ENCODE peak calls at places on chromosomes 4 and X, in four cellular contexts. O is fibroblast of mammary gland; H is NCI-H510A; I is CD4-positive, alpha-beta T cell. E is an unnamed sample.

GRCh38 chrX:103248553-103248952 is 6.4 kb downstream of the TCEAL8 start:
- DNase-seq in O (peak; percentile 30), H (no peak), I (no peak), E (no peak)

GRCh38 chrX:136310411-136310810 is 9.6 kb downstream of the ADGRG4 start:
- DNase-seq in O (peak; percentile 40), H (no peak), I (no peak), E (no peak)

GRCh38 chr4:76485450-76485849 is 50.4 kb downstream of the SHROOM3 start:
- DNase-seq in O (no peak), H (no peak), I (no peak), E (no peak)

GRCh38 chr4:52824603-52825310 is 37.4 kb upstream of the RASL11B start:
- DNase-seq in O (peak; percentile 53), H (no peak), I (no peak), E (no peak)

GRCh38 chrX:22365460-22365859 is 92.7 kb downstream of the CBLL2 start:
- DNase-seq in O (peak; percentile 94), H (no peak), I (no peak), E (no peak)

GRCh38 chr4:169031392-169031791 is 21.3 kb upstream of the CBR4 start:
- DNase-seq in O (no peak), H (no peak), I (no peak), E (no peak)

GRCh38 chrX:46758956-46759644 is at the start of gene SLC9A7:
- DNase-seq in O (peak; percentile 61), H (peak; percentile 64), I (peak; percentile 54), E (peak; percentile 34)

GRCh38 chrX:36241397-36241796 is 321.9 kb downstream of the CFAP47 start:
- DNase-seq in O (no peak), H (no peak), I (no peak), E (no peak)

GRCh38 chr4:129526812-129527211 is 430.9 kb downstream of the C4orf33 start:
- DNase-seq in O (peak; percentile 43), H (no peak), I (no peak), E (no peak)

GRCh38 chrX:73126240-73126639 is 46.9 kb upstream of the PABPC1L2A start:
- DNase-seq in O (no peak), H (no peak), I (no peak), E (no peak)

GRCh38 chrX:79259073-79259689 is 108.0 kb downstream of the ITM2A start:
- DNase-seq in O (peak; percentile 14), H (no peak), I (peak; percentile 45), E (no peak)

GRCh38 chr4:159946983-159947645 is 844.2 kb downstream of the RAPGEF2 start:
- DNase-seq in O (peak; percentile 68), H (peak; percentile 3), I (no peak), E (no peak)

GRCh38 chr4:149279790-149280189 is 535.9 kb downstream of the IQCM start:
- DNase-seq in O (peak; percentile 17), H (no peak), I (no peak), E (no peak)

GRCh38 chr4:97235516-97235915 is 907.8 kb downstream of the STPG2 start:
- DNase-seq in O (no peak), H (no peak), I (no peak), E (no peak)

GRCh38 chr4:10093801-10094552 is 22.6 kb downstream of the WDR1 start:
- DNase-seq in O (peak; percentile 18), H (no peak), I (no peak), E (no peak)